ENCODE peak calls at places on chromosome 4, in six cellular contexts. X is suprapubic skin, B is A549, D is body of pancreas, Y is stomach, A is heart left ventricle. S is an unnamed sample.

GRCh38 chr4:124610214-124610613 is 102.3 kb downstream of the ANKRD50 start:
- DNase-seq in A (no peak), Y (no peak), D (peak; percentile 11), B (no peak), X (no peak), S (no peak)

GRCh38 chr4:185128272-185129119 is 14.6 kb upstream of the SLC25A4 start:
- DNase-seq in A (peak; percentile 37), D (peak; percentile 26), Y (no peak), X (no peak), B (peak; percentile 40), S (no peak)

GRCh38 chr4:153204247-153205027 is at the start of gene TRIM2:
- DNase-seq in A (peak; percentile 71), Y (peak; percentile 93), B (no peak), X (peak; percentile 80), D (peak; percentile 95), S (peak; percentile 86)

GRCh38 chr4:81807927-81808672 is 336.4 kb upstream of the RASGEF1B start:
- DNase-seq in A (no peak), B (no peak), Y (peak; percentile 55), D (no peak), X (no peak), S (no peak)

GRCh38 chr4:120066182-120066524 is 495 bp downstream of the MAD2L1 start:
- DNase-seq in A (no peak), X (no peak), B (peak; percentile 3), Y (no peak), D (peak; percentile 23), S (no peak)

GRCh38 chr4:22463179-22463578 is 52.7 kb downstream of the ADGRA3 start:
- DNase-seq in X (no peak), Y (no peak), D (no peak), A (no peak), B (no peak), S (no peak)

GRCh38 chr4:121156822-121157769 is 7.0 kb downstream of the TNIP3 start:
- DNase-seq in D (peak; percentile 29), X (peak; percentile 56), B (peak; percentile 22), A (peak; percentile 27), Y (no peak), S (no peak)

GRCh38 chr4:109016200-109016599 is 253.3 kb upstream of the ETNPPL start:
- DNase-seq in B (no peak), Y (no peak), D (no peak), A (no peak), X (no peak), S (no peak)

GRCh38 chr4:13872145-13872544 is 244.6 kb upstream of the BOD1L1 start:
- DNase-seq in B (no peak), A (no peak), Y (no peak), D (no peak), X (no peak), S (no peak)

GRCh38 chr4:173138636-173139035 is 30.0 kb upstream of the GALNT7 start:
- DNase-seq in X (no peak), B (no peak), Y (no peak), D (no peak), A (no peak), S (no peak)

GRCh38 chr4:142473218-142473959 is 372.7 kb downstream of the INPP4B start:
- DNase-seq in Y (no peak), D (peak; percentile 25), A (peak; percentile 51), B (no peak), X (peak; percentile 72), S (no peak)

GRCh38 chr4:79308087-79308486 is 17.8 kb downstream of the NAA11 start:
- DNase-seq in X (no peak), Y (no peak), D (no peak), B (no peak), A (no peak), S (no peak)
- TF ChIP-seq POLR2A in X (no peak), Y (no peak), D (no peak), B (no peak), A (no peak), S (no peak)

GRCh38 chr4:40193018-40193571 is 3.7 kb upstream of the RHOH start:
- DNase-seq in D (no peak), A (no peak), Y (no peak), B (no peak), X (no peak), S (no peak)
- TF ChIP-seq POLR2A in D (no peak), A (no peak), Y (no peak), B (no peak), X (no peak), S (no peak)

GRCh38 chr4:89681671-89682070 is 155.3 kb downstream of the SNCA start:
- DNase-seq in Y (no peak), A (no peak), D (no peak), B (no peak), X (no peak), S (no peak)

GRCh38 chr4:89682808-89683207 is 154.2 kb downstream of the SNCA start:
- DNase-seq in A (no peak), D (no peak), B (no peak), Y (no peak), X (no peak), S (no peak)

GRCh38 chr4:89685277-89685676 is 151.7 kb downstream of the SNCA start:
- DNase-seq in B (no peak), X (no peak), D (no peak), Y (no peak), A (no peak), S (no peak)

GRCh38 chr4:89684536-89684935 is 152.4 kb downstream of the SNCA start:
- DNase-seq in X (no peak), Y (no peak), D (no peak), A (no peak), B (no peak), S (no peak)

GRCh38 chr4:89681219-89681618 is 155.7 kb downstream of the SNCA start:
- DNase-seq in B (no peak), A (no peak), D (no peak), Y (no peak), X (no peak), S (peak; percentile 48)
- TF ChIP-seq POLR2A in B (no peak), A (no peak), D (no peak), Y (no peak), X (no peak), S (no peak)

DNA sequence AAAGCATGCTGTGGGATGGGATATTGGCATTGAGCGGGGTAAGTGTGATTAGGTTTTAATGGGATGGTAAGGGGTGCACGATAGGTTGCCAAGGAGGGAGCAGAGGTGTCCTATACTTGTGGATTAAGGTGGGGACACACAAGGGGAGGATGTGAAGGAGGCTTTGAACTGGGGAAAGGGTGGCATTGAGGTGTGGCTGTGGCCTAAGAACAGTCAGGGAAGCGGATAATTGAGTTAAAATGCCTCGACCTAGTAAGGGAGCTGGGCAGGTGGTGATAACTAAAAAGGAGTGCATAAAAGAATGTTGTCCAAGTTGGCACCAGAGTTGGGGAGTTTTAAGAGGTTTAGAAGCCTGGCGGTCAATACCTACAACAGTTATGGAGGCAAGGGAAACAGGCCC is 17.5 kb downstream of the KLKB1 start:
- DNase-seq in A (no peak), Y (no peak), B (no peak), D (no peak), X (no peak), S (no peak)
- TF ChIP-seq POLR2A in A (no peak), Y (no peak), B (no peak), D (no peak), X (no peak), S (no peak)

DNA sequence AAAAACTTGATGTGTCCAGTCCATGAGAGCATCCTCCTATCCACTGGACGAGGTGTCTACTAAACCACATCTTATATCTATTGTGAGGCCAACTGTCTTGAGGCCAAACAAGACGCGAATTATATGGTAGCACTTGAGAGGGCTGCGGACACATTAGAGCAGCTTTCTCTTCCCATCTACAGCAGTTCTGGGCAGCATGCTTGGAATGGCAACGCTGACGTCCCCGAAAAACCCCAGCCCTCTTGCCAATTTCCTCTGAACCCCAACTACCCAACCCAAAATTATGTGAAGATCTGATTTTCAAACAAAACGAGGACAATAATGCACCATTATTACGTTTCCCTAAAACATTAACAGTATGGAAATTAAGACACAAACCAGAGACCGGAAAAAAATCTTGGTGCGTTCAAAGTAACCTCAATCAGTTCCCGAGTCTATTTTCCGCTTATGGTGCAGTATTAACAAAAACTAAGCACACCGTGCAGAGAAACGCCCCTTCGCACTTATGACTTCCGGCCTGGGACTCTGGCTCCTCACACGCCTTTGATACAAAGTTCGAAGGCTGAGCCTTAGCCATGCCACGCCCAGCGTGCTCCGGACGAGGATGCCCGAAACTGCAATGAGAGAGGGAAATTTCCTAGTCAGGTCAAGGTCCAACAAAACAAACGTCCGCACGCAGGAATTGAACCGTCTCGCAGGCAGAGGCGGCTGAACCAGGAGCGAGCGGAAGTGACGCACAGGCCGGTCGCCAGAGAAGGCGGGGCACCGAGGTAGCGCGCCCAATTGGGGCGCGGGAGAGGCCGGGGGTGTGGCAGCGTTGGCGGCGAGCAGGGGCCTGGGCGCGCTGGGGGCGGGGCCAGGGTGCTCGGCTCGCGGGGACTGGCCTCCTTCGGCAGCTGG is 458 bp upstream of the AP1AR start:
- DNase-seq in Y (peak; percentile 98), B (peak; percentile 80), A (peak; percentile 98), X (peak; percentile 98), D (peak; percentile 98), S (peak; percentile 95)
- TF ChIP-seq POLR2A in Y (no peak), B (no peak), A (no peak), X (no peak), D (no peak), S (peak; percentile 25)

DNA sequence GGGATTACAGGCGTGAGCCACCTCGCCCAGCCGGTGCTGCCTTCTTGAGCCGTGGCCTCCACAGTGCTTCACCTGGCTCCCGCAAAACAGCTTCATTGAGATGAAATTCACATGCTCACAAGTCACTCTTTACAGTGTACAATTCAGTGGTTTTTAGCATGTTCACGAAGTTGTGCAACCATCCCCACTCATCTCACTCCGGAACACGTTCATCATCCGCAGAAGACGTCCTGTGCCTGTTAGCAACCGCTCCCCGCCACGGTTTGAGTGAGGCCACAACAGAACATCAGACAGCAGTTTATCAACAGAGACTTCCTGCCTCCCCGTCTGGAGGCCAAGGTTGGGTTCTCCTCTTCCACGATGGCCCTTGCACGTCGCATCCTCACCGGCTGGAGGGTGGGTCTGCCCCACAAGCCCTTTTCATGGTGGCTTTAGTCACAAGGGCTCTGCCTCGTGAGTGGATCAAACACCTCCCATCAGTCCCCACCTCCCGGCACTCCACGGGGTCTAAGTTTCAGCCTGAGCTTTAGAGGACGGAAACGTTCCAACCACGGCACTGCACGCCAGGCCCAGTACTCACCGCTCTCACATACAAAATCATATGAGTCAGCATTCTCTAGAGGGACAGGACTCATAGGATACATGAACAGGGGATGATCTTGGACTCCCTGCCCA is 29.6 kb upstream of the SPON2 start:
- DNase-seq in Y (peak; percentile 73), X (peak; percentile 81), D (peak; percentile 77), A (peak; percentile 69), B (no peak), S (no peak)
- TF ChIP-seq POLR2A in Y (no peak), X (no peak), D (peak; percentile 6), A (no peak), B (no peak), S (no peak)

GRCh38 chr4:46586566-46586965 is 196.6 kb upstream of the GABRA2 start:
- DNase-seq in B (no peak), A (no peak), X (no peak), Y (no peak), D (no peak), S (no peak)
- TF ChIP-seq POLR2A in B (no peak), A (no peak), X (no peak), Y (no peak), D (no peak), S (no peak)

S was measured in HCT116.